ENCODE peak calls at places on chromosomes 11 and 22, in five cellular contexts. Y is GDM1; E is AG04449; O is body of pancreas; S is stimulated activated naive CD8-positive, alpha-beta T cell treated with anti-CD3 and anti-CD28 coated beads, Interleukin-15, Interleukin-2, amounts not matched to agents 100 U/mL and 50 U/mL, for 24 hours. Q is an unnamed sample.

GRCh38 chr11:36361901-36362391 is 65.9 kb downstream of the PRR5L start:
- DNase-seq in O (peak), S (no peak), E (peak), Y (no peak), Q (peak)

GRCh38 chr11:45106006-45106405 is 40.4 kb upstream of the PRDM11 start:
- DNase-seq in S (no peak), Y (no peak), E (no peak), O (no peak), Q (no peak)

GRCh38 chr11:11580831-11581492 is 40.8 kb downstream of the GALNT18 start:
- DNase-seq in Y (no peak), S (no peak), E (no peak), O (no peak), Q (peak)

GRCh38 chr22:38338772-38339379 is 21.6 kb upstream of the CSNK1E start:
- DNase-seq in O (no peak), E (no peak), S (no peak), Y (peak), Q (no peak)

GRCh38 chr11:110230377-110230776 is 66.0 kb downstream of the RDX start:
- DNase-seq in Y (no peak), E (no peak), S (no peak), O (no peak), Q (no peak)

GRCh38 chr11:35905901-35906661 is 37.8 kb upstream of the LDLRAD3 start:
- DNase-seq in Y (no peak), S (no peak), E (no peak), O (no peak), Q (no peak)

GRCh38 chr11:102436546-102436945 is 16.0 kb downstream of the TMEM123 start:
- DNase-seq in S (no peak), O (no peak), Y (no peak), E (peak), Q (no peak)

GRCh38 chr11:102256251-102256650 is 61.0 kb upstream of the BIRC3 start:
- DNase-seq in S (no peak), E (no peak), O (no peak), Y (no peak), Q (no peak)

GRCh38 chr11:57482782-57483569 is 22.6 kb downstream of the RTN4RL2 start:
- DNase-seq in Y (no peak), S (peak), E (no peak), O (no peak), Q (no peak)

GRCh38 chr11:113016905-113017304 is 55.7 kb downstream of the NCAM1 start:
- DNase-seq in S (no peak), E (no peak), Y (no peak), O (no peak), Q (no peak)

GRCh38 chr22:23062616-23063538 is 7.4 kb upstream of the GNAZ start:
- DNase-seq in Y (no peak), O (no peak), S (no peak), E (no peak), Q (no peak)

GRCh38 chr22:17778412-17778976 is 4.2 kb upstream of the BID start:
- DNase-seq in O (no peak), S (no peak), E (no peak), Y (no peak), Q (no peak)

GRCh38 chr22:20656516-20656901 is 117.4 kb upstream of the SERPIND1 start:
- DNase-seq in O (no peak), E (no peak), Y (no peak), S (no peak), Q (no peak)

GRCh38 chr11:2092956-2093412 is 46.2 kb downstream of the IGF2 start:
- DNase-seq in Y (peak), O (peak), E (no peak), S (peak), Q (peak)

GRCh38 chr11:47356129-47356997 is 3.9 kb upstream of the MYBPC3 start:
- DNase-seq in S (no peak), E (no peak), O (no peak), Y (no peak), Q (no peak)

GRCh38 chr22:49437956-49438355 is 389.7 kb downstream of the BRD1 start:
- DNase-seq in Y (no peak), O (no peak), S (no peak), E (no peak), Q (no peak)

GRCh38 chr22:50318698-50319411 is 8.0 kb downstream of the DENND6B start:
- DNase-seq in Y (no peak), E (no peak), S (no peak), O (no peak), Q (no peak)

GRCh38 chr22:29658171-29658570 is 54.7 kb downstream of the NF2 start:
- DNase-seq in O (no peak), S (no peak), Y (peak), E (no peak), Q (no peak)

GRCh38 chr22:25777870-25778269 is 35.9 kb downstream of the MYO18B start:
- DNase-seq in S (no peak), E (no peak), Y (no peak), O (no peak), Q (no peak)

GRCh38 chr11:27694992-27695391 is 5.3 kb downstream of the BDNF start:
- DNase-seq in E (no peak), O (no peak), S (no peak), Y (no peak), Q (no peak)

GRCh38 chr11:13126430-13126829 is 117.3 kb downstream of the RASSF10 start:
- DNase-seq in E (no peak), O (no peak), Y (no peak), S (no peak), Q (no peak)

GRCh38 chr11:28697920-28698827 is 590.0 kb downstream of the METTL15 start:
- DNase-seq in S (peak), E (no peak), Y (peak), O (peak), Q (peak)